ENCODE peak calls at places on chromosomes 5 and 9, in four cellular contexts. One of them, this sample, is unnamed.

GRCh38 chr5:95673076-95673475 is 9.7 kb downstream of the SPATA9 start:
- DNase-seq in H7: no peak
- DNase-seq in CD8-positive, alpha-beta T cell: no peak
- DNase-seq in IMR-90: peak
- DNase-seq in this sample: peak

GRCh38 chr9:5593904-5594303 is 35.0 kb upstream of the RIC1 start:
- DNase-seq in H7: no peak
- DNase-seq in IMR-90: no peak
- DNase-seq in CD8-positive, alpha-beta T cell: no peak
- DNase-seq in this sample: no peak

GRCh38 chr9:75454043-75454442 is 365.7 kb downstream of the OSTF1 start:
- DNase-seq in H7: no peak
- DNase-seq in CD8-positive, alpha-beta T cell: no peak
- DNase-seq in IMR-90: no peak
- DNase-seq in this sample: no peak

GRCh38 chr5:39578887-39579497 is 154.2 kb upstream of the DAB2 start:
- DNase-seq in IMR-90: peak
- DNase-seq in CD8-positive, alpha-beta T cell: no peak
- DNase-seq in H7: peak
- DNase-seq in this sample: peak

GRCh38 chr9:23779220-23779619 is 46.8 kb downstream of the ELAVL2 start:
- DNase-seq in CD8-positive, alpha-beta T cell: no peak
- DNase-seq in H7: peak
- DNase-seq in IMR-90: no peak
- DNase-seq in this sample: no peak

GRCh38 chr9:4062966-4063365 is 236.9 kb downstream of the GLIS3 start:
- DNase-seq in H7: no peak
- DNase-seq in IMR-90: peak
- DNase-seq in CD8-positive, alpha-beta T cell: no peak
- DNase-seq in this sample: peak

GRCh38 chr9:95877984-95878383 is 2.5 kb downstream of the ERCC6L2 start:
- DNase-seq in IMR-90: no peak
- DNase-seq in CD8-positive, alpha-beta T cell: no peak
- DNase-seq in H7: no peak
- DNase-seq in this sample: no peak

GRCh38 chr9:5416962-5417361 is 20.8 kb downstream of the PLGRKT start:
- DNase-seq in H7: no peak
- DNase-seq in CD8-positive, alpha-beta T cell: no peak
- DNase-seq in IMR-90: no peak
- DNase-seq in this sample: no peak

GRCh38 chr5:121158433-121158832 is 693.2 kb upstream of the FTMT start:
- DNase-seq in IMR-90: no peak
- DNase-seq in H7: no peak
- DNase-seq in CD8-positive, alpha-beta T cell: no peak
- DNase-seq in this sample: no peak

GRCh38 chr5:161535762-161536161 is 10.8 kb downstream of the GABRB2 start:
- DNase-seq in H7: no peak
- DNase-seq in IMR-90: no peak
- DNase-seq in CD8-positive, alpha-beta T cell: no peak
- DNase-seq in this sample: no peak

GRCh38 chr9:589723-590122 is 251.8 kb upstream of the DMRT1 start:
- DNase-seq in IMR-90: peak
- DNase-seq in CD8-positive, alpha-beta T cell: no peak
- DNase-seq in H7: no peak
- DNase-seq in this sample: peak

GRCh38 chr9:114902773-114903589 is 27.4 kb downstream of the TNFSF8 start:
- DNase-seq in IMR-90: peak
- DNase-seq in H7: no peak
- DNase-seq in CD8-positive, alpha-beta T cell: no peak
- DNase-seq in this sample: no peak

GRCh38 chr9:35606138-35606504 is 1.1 kb downstream of the TESK1 start:
- DNase-seq in H7: peak
- DNase-seq in IMR-90: no peak
- DNase-seq in CD8-positive, alpha-beta T cell: no peak
- DNase-seq in this sample: no peak

GRCh38 chr5:116411101-116411571 is 163.5 kb downstream of the SEMA6A start:
- DNase-seq in H7: no peak
- DNase-seq in IMR-90: no peak
- DNase-seq in CD8-positive, alpha-beta T cell: no peak
- DNase-seq in this sample: no peak

GRCh38 chr5:115472601-115473000 is 72.0 kb downstream of the FEM1C start:
- DNase-seq in IMR-90: no peak
- DNase-seq in H7: no peak
- DNase-seq in CD8-positive, alpha-beta T cell: no peak
- DNase-seq in this sample: no peak

GRCh38 chr5:72584466-72584865 is 77.3 kb upstream of the ZNF366 start:
- DNase-seq in CD8-positive, alpha-beta T cell: no peak
- DNase-seq in H7: no peak
- DNase-seq in IMR-90: no peak
- DNase-seq in this sample: peak

GRCh38 chr5:161471551-161471950 is 75.0 kb downstream of the GABRB2 start:
- DNase-seq in CD8-positive, alpha-beta T cell: no peak
- DNase-seq in IMR-90: no peak
- DNase-seq in H7: no peak
- DNase-seq in this sample: no peak

GRCh38 chr9:116153765-116154333 is at the start of gene PAPPA:
- DNase-seq in IMR-90: no peak
- DNase-seq in CD8-positive, alpha-beta T cell: no peak
- DNase-seq in H7: no peak
- DNase-seq in this sample: no peak

GRCh38 chr5:177099422-177100093 is 12.8 kb downstream of the FGFR4 start:
- DNase-seq in CD8-positive, alpha-beta T cell: no peak
- DNase-seq in H7: peak
- DNase-seq in IMR-90: no peak
- DNase-seq in this sample: no peak

GRCh38 chr9:129362287-129363098 is 184.4 kb upstream of the IER5L start:
- DNase-seq in H7: no peak
- DNase-seq in IMR-90: no peak
- DNase-seq in CD8-positive, alpha-beta T cell: no peak
- DNase-seq in this sample: no peak

GRCh38 chr5:68950111-68950510 is 143.7 kb upstream of the SLC30A5 start:
- DNase-seq in CD8-positive, alpha-beta T cell: no peak
- DNase-seq in H7: no peak
- DNase-seq in IMR-90: no peak
- DNase-seq in this sample: no peak

GRCh38 chr5:97550164-97550563 is 367.1 kb upstream of the RIOK2 start:
- DNase-seq in CD8-positive, alpha-beta T cell: no peak
- DNase-seq in IMR-90: peak
- DNase-seq in H7: no peak
- DNase-seq in this sample: peak

GRCh38 chr9:126419475-126419874 is 92.8 kb downstream of the MVB12B start:
- DNase-seq in IMR-90: no peak
- DNase-seq in H7: no peak
- DNase-seq in CD8-positive, alpha-beta T cell: no peak
- DNase-seq in this sample: no peak

GRCh38 chr9:128242828-128243485 is 32.9 kb downstream of the GOLGA2 start:
- DNase-seq in CD8-positive, alpha-beta T cell: no peak
- DNase-seq in IMR-90: no peak
- DNase-seq in H7: peak
- DNase-seq in this sample: peak

GRCh38 chr5:9207820-9208418 is 338.0 kb downstream of the SEMA5A start:
- DNase-seq in IMR-90: peak
- DNase-seq in H7: no peak
- DNase-seq in CD8-positive, alpha-beta T cell: no peak
- DNase-seq in this sample: peak

GRCh38 chr9:79583957-79584654 is 12.3 kb downstream of the TLE4 start:
- DNase-seq in CD8-positive, alpha-beta T cell: no peak
- DNase-seq in IMR-90: no peak
- DNase-seq in H7: no peak
- DNase-seq in this sample: no peak

GRCh38 chr5:83430130-83431010 is 41.2 kb upstream of the VCAN start:
- DNase-seq in H7: peak
- DNase-seq in IMR-90: peak
- DNase-seq in CD8-positive, alpha-beta T cell: peak
- DNase-seq in this sample: peak

GRCh38 chr9:136342191-136343120 is 15.1 kb downstream of the GPSM1 start:
- DNase-seq in H7: peak
- DNase-seq in CD8-positive, alpha-beta T cell: peak
- DNase-seq in IMR-90: peak
- DNase-seq in this sample: peak

GRCh38 chr5:178113141-178113787 is at the start of gene N4BP3:
- DNase-seq in IMR-90: peak
- DNase-seq in CD8-positive, alpha-beta T cell: peak
- DNase-seq in H7: peak
- DNase-seq in this sample: peak

GRCh38 chr5:143600396-143601075 is 197.1 kb upstream of the NR3C1 start:
- DNase-seq in CD8-positive, alpha-beta T cell: no peak
- DNase-seq in H7: no peak
- DNase-seq in IMR-90: peak
- DNase-seq in this sample: peak

GRCh38 chr5:151205411-151205810 is 18.5 kb downstream of the CCDC69 start:
- DNase-seq in IMR-90: no peak
- DNase-seq in H7: no peak
- DNase-seq in CD8-positive, alpha-beta T cell: no peak
- DNase-seq in this sample: no peak

GRCh38 chr5:119036101-119036762 is 34.7 kb upstream of the DMXL1 start:
- DNase-seq in H7: no peak
- DNase-seq in IMR-90: peak
- DNase-seq in CD8-positive, alpha-beta T cell: no peak
- DNase-seq in this sample: peak

GRCh38 chr5:5192681-5193080 is 52.6 kb downstream of the ADAMTS16 start:
- DNase-seq in IMR-90: no peak
- DNase-seq in H7: no peak
- DNase-seq in CD8-positive, alpha-beta T cell: no peak
- DNase-seq in this sample: no peak

GRCh38 chr5:78587775-78588291 is 60.7 kb downstream of the LHFPL2 start:
- DNase-seq in IMR-90: peak
- DNase-seq in CD8-positive, alpha-beta T cell: no peak
- DNase-seq in H7: no peak
- DNase-seq in this sample: peak

GRCh38 chr5:175538576-175538975 is 60.2 kb downstream of the SFXN1 start:
- DNase-seq in CD8-positive, alpha-beta T cell: no peak
- DNase-seq in IMR-90: no peak
- DNase-seq in H7: no peak
- DNase-seq in this sample: no peak

GRCh38 chr5:161093105-161093504 is 241.1 kb upstream of the ATP10B start:
- DNase-seq in H7: no peak
- DNase-seq in IMR-90: no peak
- DNase-seq in CD8-positive, alpha-beta T cell: no peak
- DNase-seq in this sample: peak

GRCh38 chr5:51378415-51378777 is 4.9 kb upstream of the ISL1 start:
- DNase-seq in H7: peak
- DNase-seq in IMR-90: no peak
- DNase-seq in CD8-positive, alpha-beta T cell: no peak
- DNase-seq in this sample: no peak
- H3K4me3 ChIP-seq in H7: peak
- H3K4me3 ChIP-seq in IMR-90: no peak
- H3K4me3 ChIP-seq in CD8-positive, alpha-beta T cell: no peak
- H3K4me3 ChIP-seq in this sample: no peak

DNA sequence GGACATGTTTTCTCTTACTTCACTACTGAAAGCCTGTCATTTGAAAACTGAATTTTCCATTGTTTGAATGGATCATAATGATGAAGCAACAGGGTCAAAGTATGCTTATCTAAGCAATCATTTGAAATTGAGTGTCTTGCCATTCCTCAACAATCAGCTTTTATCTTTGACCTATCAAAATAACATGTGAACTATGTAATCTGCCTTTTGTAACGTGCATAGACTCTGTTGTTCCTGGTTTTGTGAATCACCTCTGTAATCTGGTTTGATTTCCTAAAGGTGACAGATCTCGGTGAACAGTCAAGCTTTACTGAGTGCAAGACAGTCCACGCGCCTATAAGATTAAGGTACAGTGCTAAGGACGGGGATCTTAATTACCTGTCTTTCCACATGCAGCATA is 3.3 kb downstream of the MEF2C start:
- DNase-seq in CD8-positive, alpha-beta T cell: no peak
- DNase-seq in IMR-90: no peak
- DNase-seq in H7: no peak
- DNase-seq in this sample: no peak
- H3K4me3 ChIP-seq in CD8-positive, alpha-beta T cell: no peak
- H3K4me3 ChIP-seq in IMR-90: no peak
- H3K4me3 ChIP-seq in H7: no peak
- H3K4me3 ChIP-seq in this sample: no peak

GRCh38 chr5:56155992-56156584 is 77.0 kb downstream of the ANKRD55 start:
- DNase-seq in H7: no peak
- DNase-seq in CD8-positive, alpha-beta T cell: no peak
- DNase-seq in IMR-90: no peak
- DNase-seq in this sample: no peak

GRCh38 chr5:56148453-56148971 is 84.6 kb downstream of the ANKRD55 start:
- DNase-seq in H7: no peak
- DNase-seq in IMR-90: no peak
- DNase-seq in CD8-positive, alpha-beta T cell: no peak
- DNase-seq in this sample: no peak

GRCh38 chr5:56147679-56148230 is 85.4 kb downstream of the ANKRD55 start:
- DNase-seq in CD8-positive, alpha-beta T cell: no peak
- DNase-seq in H7: no peak
- DNase-seq in IMR-90: no peak
- DNase-seq in this sample: no peak

GRCh38 chr5:56155085-56155484 is 78.0 kb downstream of the ANKRD55 start:
- DNase-seq in H7: no peak
- DNase-seq in IMR-90: no peak
- DNase-seq in CD8-positive, alpha-beta T cell: no peak
- DNase-seq in this sample: no peak

DNA sequence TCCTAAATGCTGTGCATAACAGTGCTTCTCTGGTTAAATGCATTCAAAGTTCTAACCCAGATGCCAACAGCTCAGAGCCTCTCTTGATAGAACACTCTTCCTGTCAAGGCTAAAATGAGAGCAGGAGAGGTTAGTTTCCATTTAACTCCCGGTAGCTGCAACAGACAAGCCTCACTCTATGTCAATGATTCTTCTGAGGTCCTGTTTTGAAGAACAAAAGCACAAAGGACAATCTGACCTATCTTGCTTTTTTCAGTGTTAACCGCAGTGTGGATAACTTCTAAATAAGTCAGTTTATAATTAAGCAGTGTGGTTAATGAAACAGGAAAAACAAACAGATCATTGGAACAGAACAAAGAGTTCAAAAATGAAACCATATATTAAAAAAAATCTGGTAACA is 80.7 kb downstream of the ANKRD55 start:
- DNase-seq in H7: no peak
- DNase-seq in CD8-positive, alpha-beta T cell: no peak
- DNase-seq in IMR-90: no peak
- DNase-seq in this sample: no peak
- H3K4me3 ChIP-seq in H7: no peak
- H3K4me3 ChIP-seq in CD8-positive, alpha-beta T cell: no peak
- H3K4me3 ChIP-seq in IMR-90: no peak
- H3K4me3 ChIP-seq in this sample: no peak

GRCh38 chr9:85522459-85523092 is 219.2 kb downstream of the AGTPBP1 start:
- DNase-seq in IMR-90: peak
- DNase-seq in H7: peak
- DNase-seq in CD8-positive, alpha-beta T cell: no peak
- DNase-seq in this sample: peak

GRCh38 chr9:85524531-85524930 is 217.2 kb downstream of the AGTPBP1 start:
- DNase-seq in IMR-90: no peak
- DNase-seq in CD8-positive, alpha-beta T cell: no peak
- DNase-seq in H7: no peak
- DNase-seq in this sample: no peak

GRCh38 chr9:85521331-85522197 is 220.2 kb downstream of the AGTPBP1 start:
- DNase-seq in H7: no peak
- DNase-seq in CD8-positive, alpha-beta T cell: no peak
- DNase-seq in IMR-90: no peak
- DNase-seq in this sample: peak

GRCh38 chr9:85527331-85528015 is 214.3 kb downstream of the AGTPBP1 start:
- DNase-seq in IMR-90: no peak
- DNase-seq in H7: peak
- DNase-seq in CD8-positive, alpha-beta T cell: no peak
- DNase-seq in this sample: no peak

GRCh38 chr9:85523202-85523601 is 218.6 kb downstream of the AGTPBP1 start:
- DNase-seq in CD8-positive, alpha-beta T cell: no peak
- DNase-seq in IMR-90: no peak
- DNase-seq in H7: peak
- DNase-seq in this sample: no peak
- H3K4me3 ChIP-seq in CD8-positive, alpha-beta T cell: no peak
- H3K4me3 ChIP-seq in IMR-90: no peak
- H3K4me3 ChIP-seq in H7: peak
- H3K4me3 ChIP-seq in this sample: no peak